ENCODE peak calls at places on chromosome 15, in nine cellular contexts. One of them, this sample, is unnamed.

GRCh38 chr15:40379853-40380252 is 2.7 kb upstream of the KNSTRN start:
- DNase-seq in H7: no peak
- DNase-seq in tibial artery: peak
- DNase-seq in NB4: no peak
- DNase-seq in CD4-positive, alpha-beta memory T cell: no peak
- DNase-seq in sigmoid colon: peak
- DNase-seq in mucosa of descending colon: no peak
- DNase-seq in GM12865: no peak
- DNase-seq in foreskin fibroblast: peak
- DNase-seq in this sample: peak

GRCh38 chr15:42918047-42918446 is 2.5 kb downstream of the TTBK2 start:
- DNase-seq in H7: no peak
- DNase-seq in tibial artery: no peak
- DNase-seq in NB4: no peak
- DNase-seq in CD4-positive, alpha-beta memory T cell: no peak
- DNase-seq in sigmoid colon: no peak
- DNase-seq in mucosa of descending colon: no peak
- DNase-seq in GM12865: peak
- DNase-seq in foreskin fibroblast: no peak
- DNase-seq in this sample: no peak

GRCh38 chr15:84983711-84984110 is 2.1 kb downstream of the PDE8A start:
- DNase-seq in H7: no peak
- DNase-seq in tibial artery: no peak
- DNase-seq in NB4: no peak
- DNase-seq in CD4-positive, alpha-beta memory T cell: no peak
- DNase-seq in sigmoid colon: no peak
- DNase-seq in mucosa of descending colon: no peak
- DNase-seq in GM12865: no peak
- DNase-seq in foreskin fibroblast: no peak
- DNase-seq in this sample: no peak

GRCh38 chr15:101543431-101543830 is 53.9 kb upstream of the PCSK6 start:
- DNase-seq in H7: no peak
- DNase-seq in tibial artery: no peak
- DNase-seq in NB4: no peak
- DNase-seq in CD4-positive, alpha-beta memory T cell: no peak
- DNase-seq in sigmoid colon: peak
- DNase-seq in mucosa of descending colon: no peak
- DNase-seq in GM12865: no peak
- DNase-seq in foreskin fibroblast: no peak
- DNase-seq in this sample: no peak

GRCh38 chr15:66156310-66156975 is 97.1 kb downstream of the MEGF11 start:
- DNase-seq in H7: no peak
- DNase-seq in tibial artery: no peak
- DNase-seq in NB4: no peak
- DNase-seq in CD4-positive, alpha-beta memory T cell: no peak
- DNase-seq in sigmoid colon: no peak
- DNase-seq in mucosa of descending colon: no peak
- DNase-seq in GM12865: peak
- DNase-seq in foreskin fibroblast: no peak
- DNase-seq in this sample: no peak

GRCh38 chr15:41072013-41072412 is 44.1 kb downstream of the INO80 start:
- DNase-seq in H7: no peak
- DNase-seq in tibial artery: no peak
- DNase-seq in NB4: no peak
- DNase-seq in CD4-positive, alpha-beta memory T cell: no peak
- DNase-seq in sigmoid colon: no peak
- DNase-seq in mucosa of descending colon: no peak
- DNase-seq in GM12865: no peak
- DNase-seq in foreskin fibroblast: no peak
- DNase-seq in this sample: no peak

GRCh38 chr15:24772709-24773373 is 97.3 kb downstream of the NPAP1 start:
- DNase-seq in H7: no peak
- DNase-seq in tibial artery: peak
- DNase-seq in NB4: no peak
- DNase-seq in CD4-positive, alpha-beta memory T cell: peak
- DNase-seq in sigmoid colon: peak
- DNase-seq in mucosa of descending colon: peak
- DNase-seq in GM12865: no peak
- DNase-seq in foreskin fibroblast: peak
- DNase-seq in this sample: peak

GRCh38 chr15:61500951-61501350 is 271.8 kb upstream of the RORA start:
- DNase-seq in H7: no peak
- DNase-seq in tibial artery: no peak
- DNase-seq in NB4: no peak
- DNase-seq in CD4-positive, alpha-beta memory T cell: no peak
- DNase-seq in sigmoid colon: no peak
- DNase-seq in mucosa of descending colon: no peak
- DNase-seq in GM12865: no peak
- DNase-seq in foreskin fibroblast: no peak
- DNase-seq in this sample: no peak

GRCh38 chr15:61138151-61138550 is 91.0 kb downstream of the RORA start:
- DNase-seq in H7: no peak
- DNase-seq in tibial artery: no peak
- DNase-seq in NB4: no peak
- DNase-seq in CD4-positive, alpha-beta memory T cell: no peak
- DNase-seq in sigmoid colon: no peak
- DNase-seq in mucosa of descending colon: no peak
- DNase-seq in GM12865: no peak
- DNase-seq in foreskin fibroblast: no peak
- DNase-seq in this sample: no peak

GRCh38 chr15:48177383-48177874 is 666 bp downstream of the MYEF2 start:
- DNase-seq in H7: no peak
- DNase-seq in tibial artery: no peak
- DNase-seq in NB4: no peak
- DNase-seq in CD4-positive, alpha-beta memory T cell: peak
- DNase-seq in sigmoid colon: no peak
- DNase-seq in mucosa of descending colon: no peak
- DNase-seq in GM12865: peak
- DNase-seq in foreskin fibroblast: peak
- DNase-seq in this sample: no peak

GRCh38 chr15:25684521-25685215 is 178.5 kb downstream of the ATP10A start:
- DNase-seq in H7: no peak
- DNase-seq in tibial artery: peak
- DNase-seq in NB4: no peak
- DNase-seq in CD4-positive, alpha-beta memory T cell: no peak
- DNase-seq in sigmoid colon: peak
- DNase-seq in mucosa of descending colon: no peak
- DNase-seq in GM12865: no peak
- DNase-seq in foreskin fibroblast: peak
- DNase-seq in this sample: no peak

GRCh38 chr15:85589873-85590272 is 204.9 kb downstream of the KLHL25 start:
- DNase-seq in H7: no peak
- DNase-seq in tibial artery: no peak
- DNase-seq in NB4: no peak
- DNase-seq in CD4-positive, alpha-beta memory T cell: no peak
- DNase-seq in sigmoid colon: no peak
- DNase-seq in mucosa of descending colon: no peak
- DNase-seq in GM12865: no peak
- DNase-seq in foreskin fibroblast: peak
- DNase-seq in this sample: no peak

GRCh38 chr15:55250392-55250791 is 39.2 kb downstream of the RAB27A start:
- DNase-seq in H7: no peak
- DNase-seq in tibial artery: no peak
- DNase-seq in NB4: peak
- DNase-seq in CD4-positive, alpha-beta memory T cell: no peak
- DNase-seq in sigmoid colon: no peak
- DNase-seq in mucosa of descending colon: no peak
- DNase-seq in GM12865: no peak
- DNase-seq in foreskin fibroblast: peak
- DNase-seq in this sample: no peak

GRCh38 chr15:72203507-72203837 is 5.9 kb upstream of the GRAMD2A start:
- DNase-seq in H7: no peak
- DNase-seq in tibial artery: peak
- DNase-seq in NB4: no peak
- DNase-seq in CD4-positive, alpha-beta memory T cell: no peak
- DNase-seq in sigmoid colon: peak
- DNase-seq in mucosa of descending colon: peak
- DNase-seq in GM12865: no peak
- DNase-seq in foreskin fibroblast: peak
- DNase-seq in this sample: no peak

DNA sequence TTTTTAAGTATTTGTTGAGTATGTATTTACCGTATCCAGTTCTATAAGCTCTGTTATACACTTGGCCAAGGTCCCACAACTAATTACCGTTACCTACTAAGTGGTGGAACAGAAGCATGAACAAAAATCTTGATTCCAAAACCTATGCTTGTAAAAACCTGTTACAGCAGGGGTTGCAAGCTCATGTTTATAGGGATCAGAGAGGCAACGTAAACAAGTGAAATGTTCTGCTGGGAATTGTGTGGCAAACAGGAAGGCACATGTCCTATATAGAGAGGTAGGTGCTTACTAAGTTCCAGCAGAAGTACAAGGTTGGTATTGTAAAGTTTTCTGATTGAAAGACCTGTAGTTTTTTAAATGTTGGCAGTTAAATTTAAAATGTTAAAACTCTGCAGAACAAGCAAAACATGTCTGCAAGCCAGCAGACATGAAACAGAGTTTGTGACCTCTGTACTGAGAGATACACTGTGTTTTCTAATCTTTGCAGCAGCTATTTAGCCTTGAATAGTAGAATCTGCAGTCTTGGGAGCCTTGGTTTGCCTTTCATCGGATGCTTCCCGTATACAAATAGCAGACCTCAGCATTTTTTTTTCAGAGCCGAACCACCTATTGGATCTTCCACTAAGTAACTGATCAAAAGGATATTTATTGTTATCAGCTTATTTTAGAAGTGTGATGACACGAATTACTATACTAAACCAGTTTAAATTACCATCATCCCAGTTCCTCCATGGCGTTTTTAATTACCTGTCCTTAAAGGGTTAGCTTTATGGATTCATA is 11.4 kb downstream of the IREB2 start:
- DNase-seq in H7: no peak
- DNase-seq in tibial artery: no peak
- DNase-seq in NB4: no peak
- DNase-seq in CD4-positive, alpha-beta memory T cell: no peak
- DNase-seq in sigmoid colon: no peak
- DNase-seq in mucosa of descending colon: no peak
- DNase-seq in GM12865: no peak
- DNase-seq in foreskin fibroblast: no peak
- DNase-seq in this sample: no peak
- H3K4me3 ChIP-seq in H7: no peak
- H3K4me3 ChIP-seq in tibial artery: no peak
- H3K4me3 ChIP-seq in NB4: no peak
- H3K4me3 ChIP-seq in CD4-positive, alpha-beta memory T cell: no peak
- H3K4me3 ChIP-seq in sigmoid colon: no peak
- H3K4me3 ChIP-seq in mucosa of descending colon: no peak
- H3K4me3 ChIP-seq in GM12865: no peak
- H3K4me3 ChIP-seq in foreskin fibroblast: no peak
- H3K4me3 ChIP-seq in this sample: no peak

DNA sequence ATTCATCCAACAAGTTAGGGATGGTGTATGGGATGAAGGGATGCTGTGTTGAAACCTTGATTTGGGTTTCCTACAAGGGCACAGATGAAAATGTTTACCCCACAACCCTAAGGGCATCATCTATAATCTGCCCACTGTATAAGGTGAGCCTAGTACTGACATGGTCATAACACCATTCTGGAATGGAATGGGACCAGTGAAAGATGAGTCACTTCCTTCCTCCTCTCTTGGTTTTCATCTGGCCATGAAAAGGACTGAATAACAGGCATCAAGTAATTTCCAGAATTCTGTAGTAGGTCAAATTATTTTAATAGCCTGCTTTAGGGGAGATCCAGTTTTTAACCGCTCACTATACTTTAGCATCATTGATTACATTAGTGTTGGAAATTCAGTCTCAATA is 538.6 kb downstream of the NR2F2 start:
- DNase-seq in H7: no peak
- DNase-seq in tibial artery: no peak
- DNase-seq in NB4: peak
- DNase-seq in CD4-positive, alpha-beta memory T cell: no peak
- DNase-seq in sigmoid colon: no peak
- DNase-seq in mucosa of descending colon: no peak
- DNase-seq in GM12865: no peak
- DNase-seq in foreskin fibroblast: no peak
- DNase-seq in this sample: no peak
- H3K4me3 ChIP-seq in H7: no peak
- H3K4me3 ChIP-seq in tibial artery: no peak
- H3K4me3 ChIP-seq in NB4: no peak
- H3K4me3 ChIP-seq in CD4-positive, alpha-beta memory T cell: no peak
- H3K4me3 ChIP-seq in sigmoid colon: no peak
- H3K4me3 ChIP-seq in mucosa of descending colon: no peak
- H3K4me3 ChIP-seq in GM12865: no peak
- H3K4me3 ChIP-seq in foreskin fibroblast: no peak
- H3K4me3 ChIP-seq in this sample: no peak

GRCh38 chr15:62676891-62677290 is 365.7 kb upstream of the TPM1 start:
- DNase-seq in H7: no peak
- DNase-seq in tibial artery: no peak
- DNase-seq in NB4: no peak
- DNase-seq in CD4-positive, alpha-beta memory T cell: no peak
- DNase-seq in sigmoid colon: no peak
- DNase-seq in mucosa of descending colon: no peak
- DNase-seq in GM12865: no peak
- DNase-seq in foreskin fibroblast: no peak
- DNase-seq in this sample: no peak
- H3K4me3 ChIP-seq in H7: no peak
- H3K4me3 ChIP-seq in tibial artery: no peak
- H3K4me3 ChIP-seq in NB4: no peak
- H3K4me3 ChIP-seq in CD4-positive, alpha-beta memory T cell: no peak
- H3K4me3 ChIP-seq in sigmoid colon: no peak
- H3K4me3 ChIP-seq in mucosa of descending colon: no peak
- H3K4me3 ChIP-seq in GM12865: no peak
- H3K4me3 ChIP-seq in foreskin fibroblast: no peak
- H3K4me3 ChIP-seq in this sample: no peak

GRCh38 chr15:68793776-68794175 is 26.9 kb downstream of the ANP32A start:
- DNase-seq in H7: no peak
- DNase-seq in tibial artery: no peak
- DNase-seq in NB4: no peak
- DNase-seq in CD4-positive, alpha-beta memory T cell: no peak
- DNase-seq in sigmoid colon: no peak
- DNase-seq in mucosa of descending colon: no peak
- DNase-seq in GM12865: no peak
- DNase-seq in foreskin fibroblast: no peak
- DNase-seq in this sample: no peak

GRCh38 chr15:68795298-68795848 is 25.3 kb downstream of the ANP32A start:
- DNase-seq in H7: peak
- DNase-seq in tibial artery: peak
- DNase-seq in NB4: no peak
- DNase-seq in CD4-positive, alpha-beta memory T cell: peak
- DNase-seq in sigmoid colon: peak
- DNase-seq in mucosa of descending colon: peak
- DNase-seq in GM12865: peak
- DNase-seq in foreskin fibroblast: peak
- DNase-seq in this sample: peak

GRCh38 chr15:68794307-68794706 is 26.4 kb downstream of the ANP32A start:
- DNase-seq in H7: no peak
- DNase-seq in tibial artery: no peak
- DNase-seq in NB4: no peak
- DNase-seq in CD4-positive, alpha-beta memory T cell: no peak
- DNase-seq in sigmoid colon: no peak
- DNase-seq in mucosa of descending colon: no peak
- DNase-seq in GM12865: peak
- DNase-seq in foreskin fibroblast: no peak
- DNase-seq in this sample: no peak

GRCh38 chr15:68796576-68796975 is 24.1 kb downstream of the ANP32A start:
- DNase-seq in H7: no peak
- DNase-seq in tibial artery: no peak
- DNase-seq in NB4: no peak
- DNase-seq in CD4-positive, alpha-beta memory T cell: no peak
- DNase-seq in sigmoid colon: no peak
- DNase-seq in mucosa of descending colon: no peak
- DNase-seq in GM12865: no peak
- DNase-seq in foreskin fibroblast: no peak
- DNase-seq in this sample: no peak

GRCh38 chr15:68794869-68795268 is 25.8 kb downstream of the ANP32A start:
- DNase-seq in H7: no peak
- DNase-seq in tibial artery: no peak
- DNase-seq in NB4: no peak
- DNase-seq in CD4-positive, alpha-beta memory T cell: no peak
- DNase-seq in sigmoid colon: peak
- DNase-seq in mucosa of descending colon: no peak
- DNase-seq in GM12865: no peak
- DNase-seq in foreskin fibroblast: no peak
- DNase-seq in this sample: no peak
- H3K4me3 ChIP-seq in H7: no peak
- H3K4me3 ChIP-seq in tibial artery: peak
- H3K4me3 ChIP-seq in NB4: no peak
- H3K4me3 ChIP-seq in CD4-positive, alpha-beta memory T cell: no peak
- H3K4me3 ChIP-seq in sigmoid colon: no peak
- H3K4me3 ChIP-seq in mucosa of descending colon: no peak
- H3K4me3 ChIP-seq in GM12865: peak
- H3K4me3 ChIP-seq in foreskin fibroblast: peak
- H3K4me3 ChIP-seq in this sample: no peak